ENCODE peak calls at places on chromosomes 5 and 9, in five cellular contexts. E is GM12878, S is PC-3, C is K562, D is fibroblast of lung. R is an unnamed sample.

GRCh38 chr9:106590759-106591505 is 272.0 kb upstream of the ZNF462 start:
- DNase-seq in C (no peak), S (no peak), E (no peak), D (peak; percentile 19), R (no peak)

GRCh38 chr5:97425511-97425910 is 242.5 kb upstream of the RIOK2 start:
- DNase-seq in C (no peak), E (no peak), S (peak; percentile 38), D (peak; percentile 20), R (no peak)

GRCh38 chr5:104179057-104179456 is 616.5 kb upstream of the NUDT12 start:
- DNase-seq in D (peak; percentile 35), C (peak; percentile 86), S (peak; percentile 91), E (peak; percentile 19), R (peak; percentile 7)

GRCh38 chr5:158658439-158659230 is 441.1 kb downstream of the EBF1 start:
- DNase-seq in C (no peak), D (peak; percentile 29), S (no peak), E (no peak), R (no peak)

GRCh38 chr5:177357459-177358332 is at the start of gene RGS14:
- DNase-seq in S (peak; percentile 70), C (peak; percentile 38), D (no peak), E (peak; percentile 77), R (peak; percentile 82)

GRCh38 chr5:174166231-174167079 is 120.9 kb downstream of the NSG2 start:
- DNase-seq in D (no peak), S (no peak), E (no peak), C (no peak), R (no peak)

GRCh38 chr9:112970939-112971338 is 41.1 kb downstream of the ZNF883 start:
- DNase-seq in S (peak; percentile 27), D (peak; percentile 2), C (no peak), E (no peak), R (no peak)

GRCh38 chr5:131355972-131356528 is 92.2 kb downstream of the CDC42SE2 start:
- DNase-seq in D (peak; percentile 37), S (no peak), E (no peak), C (no peak), R (no peak)

GRCh38 chr5:23742701-23743100 is 235.3 kb downstream of the PRDM9 start:
- DNase-seq in C (no peak), S (peak; percentile 19), D (no peak), E (no peak), R (no peak)

GRCh38 chr9:35342221-35342620 is 147.7 kb upstream of the RUSC2 start:
- DNase-seq in D (peak; percentile 46), C (no peak), S (no peak), E (no peak), R (no peak)

GRCh38 chr5:104372796-104373195 is 810.2 kb upstream of the NUDT12 start:
- DNase-seq in E (no peak), C (no peak), D (no peak), S (peak; percentile 30), R (no peak)

GRCh38 chr5:80998590-80998979 is 38.4 kb downstream of the RASGRF2 start:
- DNase-seq in E (no peak), C (no peak), D (no peak), S (no peak), R (no peak)

GRCh38 chr5:112636288-112636731 is 101.4 kb upstream of the APC start:
- DNase-seq in S (peak; percentile 37), D (no peak), C (no peak), E (no peak), R (no peak)

GRCh38 chr5:29794146-29794787 is 1399.2 kb upstream of the CDH6 start:
- DNase-seq in C (no peak), D (no peak), E (no peak), S (no peak), R (no peak)

GRCh38 chr9:89593776-89594427 is 10.9 kb upstream of the GADD45G start:
- DNase-seq in D (no peak), S (peak; percentile 58), C (peak; percentile 48), E (no peak), R (peak; percentile 67)

GRCh38 chr5:67799732-67800234 is 415.8 kb upstream of the PIK3R1 start:
- DNase-seq in S (no peak), E (no peak), C (no peak), D (peak; percentile 39), R (no peak)

GRCh38 chr5:55407059-55407684 is 99.4 kb downstream of the MTREX start:
- DNase-seq in S (peak; percentile 42), E (no peak), D (peak; percentile 78), C (peak; percentile 20), R (peak; percentile 23)

GRCh38 chr5:38724301-38725030 is 121.3 kb upstream of the OSMR start:
- DNase-seq in D (peak; percentile 44), C (no peak), S (peak; percentile 42), E (no peak), R (no peak)

GRCh38 chr5:11596185-11596584 is 308.1 kb downstream of the CTNND2 start:
- DNase-seq in D (no peak), S (peak; percentile 14), C (no peak), E (no peak), R (no peak)

GRCh38 chr9:99873531-99873930 is 32.9 kb upstream of the STX17 start:
- DNase-seq in S (peak; percentile 83), E (no peak), C (no peak), D (peak; percentile 23), R (no peak)

GRCh38 chr5:58294598-58295298 is 165.1 kb downstream of the PLK2 start:
- DNase-seq in S (peak; percentile 57), D (peak; percentile 15), C (no peak), E (peak; percentile 8), R (no peak)

GRCh38 chr5:113221294-113222176 is 213.3 kb downstream of the TSSK1B start:
- DNase-seq in C (no peak), S (peak; percentile 74), E (no peak), D (no peak), R (no peak)

GRCh38 chr5:40681351-40682311 is 1.9 kb downstream of the PTGER4 start:
- DNase-seq in C (no peak), S (no peak), E (no peak), D (peak; percentile 46), R (peak; percentile 89)

GRCh38 chr9:104740596-104740995 is 6.9 kb upstream of the NIPSNAP3A start:
- DNase-seq in D (no peak), S (peak; percentile 81), E (no peak), C (no peak), R (no peak)

GRCh38 chr9:76490249-76490990 is 31.4 kb downstream of the GCNT1 start:
- DNase-seq in E (no peak), D (no peak), C (no peak), S (no peak), R (no peak)

GRCh38 chr5:153523831-153524230 is 33.4 kb downstream of the GRIA1 start:
- DNase-seq in C (no peak), E (no peak), D (peak; percentile 59), S (no peak), R (no peak)

GRCh38 chr9:36935332-36935731 is 98.7 kb downstream of the PAX5 start:
- DNase-seq in C (no peak), S (no peak), D (no peak), E (peak; percentile 13), R (no peak)
- H3K4me3 ChIP-seq in C (no peak overlapping the region), S (no peak overlapping the region), D (no peak overlapping the region), E (no peak overlapping the region), R (no peak overlapping the region)

GRCh38 chr9:124323904-124324303 is 66.2 kb downstream of the NEK6 start:
- DNase-seq in C (no peak), E (no peak), S (no peak), D (no peak), R (no peak)

GRCh38 chr9:124321935-124322334 is 64.2 kb downstream of the NEK6 start:
- DNase-seq in D (no peak), C (no peak), E (no peak), S (no peak), R (no peak)

GRCh38 chr9:124322618-124323432 is 65.1 kb downstream of the NEK6 start:
- DNase-seq in E (no peak), C (peak; percentile 50), D (no peak), S (no peak), R (peak; percentile 62)

GRCh38 chr9:124321416-124321815 is 63.7 kb downstream of the NEK6 start:
- DNase-seq in D (no peak), C (no peak), E (no peak), S (no peak), R (no peak)

DNA sequence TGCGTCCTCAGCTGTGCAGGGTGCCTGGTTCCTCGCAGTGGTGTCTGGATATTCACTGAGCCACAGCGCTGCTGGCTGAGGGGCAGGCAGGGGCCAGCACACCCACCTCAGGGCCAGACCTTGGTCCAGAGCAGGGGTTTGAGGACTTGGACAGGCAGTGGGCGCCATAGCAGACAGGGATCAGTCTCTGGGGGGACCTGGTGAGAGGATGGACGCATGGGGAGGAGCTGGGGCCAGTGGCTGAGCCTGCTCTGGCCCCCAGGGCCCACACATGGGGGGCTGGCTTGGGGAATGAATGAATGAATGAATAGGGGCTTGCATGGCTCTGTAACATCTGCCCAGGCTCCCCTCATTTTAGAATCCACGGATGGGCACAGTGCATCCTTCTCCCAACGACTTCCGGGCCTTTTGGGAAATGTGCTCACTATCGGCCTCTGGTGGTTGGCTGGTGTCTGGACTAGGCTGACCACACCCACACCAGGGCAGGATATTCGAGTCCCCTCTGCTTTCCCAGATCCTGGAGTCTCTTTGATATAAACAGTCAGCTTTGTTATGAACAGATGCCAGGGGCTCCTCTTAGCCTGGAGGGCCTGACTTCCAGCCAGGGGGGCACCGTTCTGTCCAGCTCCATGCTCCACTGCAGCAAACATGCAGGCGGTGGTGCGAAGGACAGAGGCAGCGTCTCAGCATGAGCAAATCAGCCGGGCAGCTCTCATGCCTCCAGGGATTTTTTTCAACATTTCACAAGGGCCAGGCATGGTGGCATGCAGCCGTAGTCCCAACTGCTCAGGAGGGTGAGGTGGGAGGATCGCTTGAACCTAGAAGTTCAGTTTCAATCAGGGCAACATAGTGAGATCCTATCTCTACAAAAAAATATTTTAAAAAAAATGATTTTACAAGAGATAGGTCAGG is 62.6 kb downstream of the NEK6 start:
- DNase-seq in E (no peak), S (peak; percentile 68), C (peak; percentile 76), D (peak; percentile 68), R (peak; percentile 61)
- H2AFZ ChIP-seq in E (no peak overlapping the region), S (no peak overlapping the region), C (no peak overlapping the region), D (no peak overlapping the region), R (peak overlapping the region; percentile 62)

DNA sequence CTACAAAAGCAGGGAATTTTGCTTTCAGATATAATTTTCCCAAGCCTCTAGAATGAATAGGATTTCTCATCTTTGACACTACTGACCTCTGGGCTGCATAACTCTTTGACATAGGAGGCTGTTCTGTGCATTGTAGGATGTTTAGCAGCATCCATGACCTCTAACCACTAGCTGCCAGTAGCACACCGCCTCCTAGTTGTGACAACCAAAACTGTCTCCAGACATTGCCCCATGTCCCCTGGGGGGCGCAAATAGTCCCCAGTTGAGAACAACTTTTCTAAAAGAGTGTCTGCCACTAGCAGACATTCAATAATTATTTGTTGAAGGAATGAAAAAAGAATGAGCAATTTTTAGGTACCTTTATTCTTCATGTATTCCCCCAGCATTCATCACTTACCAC is 51.8 kb downstream of the POU4F3 start:
- DNase-seq in S (peak; percentile 24), C (peak; percentile 37), E (no peak), D (no peak), R (no peak)
- H3K9ac ChIP-seq in S (no peak overlapping the region), C (no peak overlapping the region), E (no peak overlapping the region), D (no peak overlapping the region), R (no peak overlapping the region)

DNA sequence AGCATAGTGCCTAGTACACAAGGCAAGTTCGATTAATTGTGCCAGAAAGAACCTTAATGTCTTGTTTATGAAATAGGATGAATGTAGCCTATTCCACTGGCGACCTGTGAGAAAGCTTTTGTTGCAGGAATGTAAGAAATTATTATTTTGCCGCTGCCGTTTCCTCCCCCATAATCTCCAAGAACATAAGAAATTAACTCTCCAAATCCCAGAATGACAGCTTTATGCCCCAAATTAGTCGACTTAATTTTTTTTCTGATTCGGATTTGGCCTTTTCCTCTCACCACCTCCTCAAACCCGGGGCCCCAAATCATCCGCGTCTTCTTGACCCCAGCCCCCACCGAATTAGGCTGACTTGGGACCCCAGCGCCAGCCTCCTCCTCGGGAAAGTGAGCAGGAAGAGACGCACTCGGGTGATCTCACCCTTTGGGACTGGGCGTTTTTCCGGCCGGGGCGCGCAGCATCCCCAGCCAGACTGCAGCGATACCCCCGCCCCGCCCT is 685 bp upstream of the SPTAN1 start:
- DNase-seq in C (no peak), D (no peak), E (no peak), S (peak; percentile 73), R (no peak)
- H3K4me3 ChIP-seq in C (peak overlapping the region; percentile 60), D (peak overlapping the region; percentile 57), E (peak overlapping the region; percentile 72), S (peak overlapping the region; percentile 70), R (peak overlapping the region; percentile 73)

R was measured in DND-41.